ENCODE peak calls at places on chromosomes 13 and 19, in six cellular contexts. S is mucosa of descending colon; X is CD4-positive, CD25-positive, alpha-beta regulatory T cell; F is activated CD8-positive, alpha-beta T cell treated with anti-CD3 and anti-CD28 coated beads, Interleukin-2, amount 10 ng/mL, durations not matched to agents 7 days and 5 days; G is foreskin keratinocyte; J is upper lobe of left lung. N is an unnamed sample.

GRCh38 chr19:41175825-41176734 is 16.9 kb upstream of the CYP2S1 start:
- ATAC-seq in X (peak), G (peak), J (peak), F (peak), S (peak), N (peak)

GRCh38 chr13:40980466-40980865 is 38.6 kb downstream of the ELF1 start:
- ATAC-seq in S (peak), G (no peak), J (no peak), F (peak), X (peak), N (no peak)

GRCh38 chr19:46018729-46019251 is 4.1 kb downstream of the PGLYRP1 start:
- ATAC-seq in X (no peak), J (no peak), F (no peak), S (no peak), G (no peak), N (no peak)

GRCh38 chr19:5237190-5237780 is 103.3 kb downstream of the PTPRS start:
- ATAC-seq in G (no peak), X (no peak), S (no peak), J (no peak), F (no peak), N (no peak)

GRCh38 chr19:41535029-41535622 is 40.8 kb upstream of the CEACAM21 start:
- ATAC-seq in F (peak), X (peak), S (peak), G (no peak), J (no peak), N (peak)

GRCh38 chr13:113616991-113617749 is 32.6 kb downstream of the TFDP1 start:
- ATAC-seq in F (no peak), X (no peak), S (no peak), J (peak), G (no peak), N (no peak)

GRCh38 chr13:99796175-99796819 is 175.3 kb downstream of the ZIC5 start:
- ATAC-seq in G (peak), J (no peak), S (no peak), F (peak), X (no peak), N (no peak)

GRCh38 chr19:53868091-53868891 is 608 bp downstream of the MYADM start:
- ATAC-seq in F (peak), S (peak), J (peak), X (no peak), G (peak), N (no peak)

GRCh38 chr19:362154-362553 is 17.6 kb upstream of the MIER2 start:
- ATAC-seq in J (no peak), X (no peak), S (no peak), F (no peak), G (no peak), N (no peak)

GRCh38 chr13:74003374-74003773 is 130.8 kb downstream of the KLF12 start:
- ATAC-seq in F (no peak), X (no peak), J (no peak), G (peak), S (no peak), N (no peak)

GRCh38 chr13:29761815-29762214 is 88.6 kb downstream of the UBL3 start:
- ATAC-seq in S (no peak), X (no peak), F (no peak), J (no peak), G (no peak), N (no peak)

GRCh38 chr13:108947551-108948030 is 318.2 kb downstream of the MYO16 start:
- ATAC-seq in S (no peak), X (no peak), F (no peak), G (no peak), J (peak), N (no peak)

GRCh38 chr19:43700368-43701015 is 15.4 kb upstream of the IRGC start:
- ATAC-seq in S (peak), G (peak), X (no peak), F (no peak), J (peak), N (peak)

GRCh38 chr19:7691497-7691896 is 10.4 kb downstream of the FCER2 start:
- ATAC-seq in S (no peak), J (no peak), G (no peak), X (no peak), F (no peak), N (no peak)

GRCh38 chr19:2115324-2115723 is 18.6 kb downstream of the IZUMO4 start:
- ATAC-seq in X (no peak), J (no peak), G (no peak), S (no peak), F (no peak), N (no peak)

GRCh38 chr19:58531052-58531600 is 11.5 kb upstream of the ZBTB45 start:
- ATAC-seq in F (no peak), J (no peak), S (no peak), X (no peak), G (no peak), N (no peak)

GRCh38 chr13:28349901-28350654 is 144.8 kb downstream of the FLT1 start:
- ATAC-seq in F (no peak), S (no peak), J (no peak), G (no peak), X (no peak), N (peak)

GRCh38 chr13:31001647-31002046 is 69.2 kb downstream of the TEX26 start:
- ATAC-seq in F (no peak), G (no peak), S (no peak), X (no peak), J (no peak), N (no peak)

GRCh38 chr13:99959538-99960230 is 11.9 kb downstream of the ZIC5 start:
- ATAC-seq in G (no peak), X (no peak), J (no peak), F (peak), S (no peak), N (no peak)

GRCh38 chr13:26473571-26474230 is 83.8 kb upstream of the WASF3 start:
- ATAC-seq in J (no peak), F (no peak), X (no peak), G (no peak), S (no peak), N (no peak)

GRCh38 chr13:114104626-114105350 is 27.6 kb downstream of the RASA3 start:
- ATAC-seq in S (no peak), J (no peak), F (no peak), X (no peak), G (no peak), N (peak)